ENCODE peak calls at places on chromosome 15, in five cellular contexts. Q, S, U, R and M are unnamed samples.

GRCh38 chr15:67039349-67040075 is 25.9 kb upstream of the SMAD3 start:
- DNase-seq in R (no peak), Q (no peak), U (no peak), S (no peak), M (no peak)

GRCh38 chr15:87227846-87228245 is 1028.7 kb downstream of the NTRK3 start:
- DNase-seq in Q (no peak), R (no peak), S (no peak), U (no peak), M (no peak)

GRCh38 chr15:36921484-36922091 is 178.8 kb downstream of the MEIS2 start:
- DNase-seq in U (no peak), R (no peak), Q (no peak), S (no peak), M (no peak)

GRCh38 chr15:55589297-55589696 is 1.2 kb upstream of the PYGO1 start:
- DNase-seq in Q (no peak), U (no peak), R (no peak), S (no peak), M (no peak)

GRCh38 chr15:61169904-61170695 is 59.0 kb downstream of the RORA start:
- DNase-seq in Q (no peak), S (no peak), U (no peak), R (no peak), M (no peak)

GRCh38 chr15:77975332-77976119 is 102.0 kb downstream of the TBC1D2B start:
- DNase-seq in Q (no peak), U (no peak), S (no peak), R (no peak), M (no peak)

GRCh38 chr15:35696767-35697231 is 150.8 kb upstream of the DPH6 start:
- DNase-seq in R (peak; percentile 91), U (no peak), Q (no peak), S (no peak), M (no peak)

GRCh38 chr15:60551781-60552161 is 72.8 kb upstream of the ICE2 start:
- DNase-seq in Q (no peak), S (no peak), U (no peak), R (no peak), M (no peak)

GRCh38 chr15:60966746-60967145 is 262.4 kb downstream of the RORA start:
- DNase-seq in U (no peak), S (no peak), R (no peak), Q (no peak), M (no peak)

GRCh38 chr15:45307230-45307924 is 55.3 kb downstream of the SLC28A2 start:
- DNase-seq in Q (peak; percentile 6), R (peak; percentile 11), S (no peak), U (no peak), M (no peak)

GRCh38 chr15:70632981-70633380 is 130.4 kb downstream of the UACA start:
- DNase-seq in U (no peak), R (no peak), Q (no peak), S (no peak), M (no peak)

GRCh38 chr15:78049691-78050440 is 27.6 kb downstream of the TBC1D2B start:
- DNase-seq in Q (no peak), U (no peak), S (peak; percentile 53), R (no peak), M (no peak)

GRCh38 chr15:98873441-98874218 is 134.0 kb downstream of the PGPEP1L start:
- DNase-seq in S (peak; percentile 61), U (no peak), Q (no peak), R (peak; percentile 78), M (no peak)

GRCh38 chr15:83709246-83709645 is 55.3 kb downstream of the ADAMTSL3 start:
- DNase-seq in U (no peak), R (peak; percentile 35), S (no peak), Q (no peak), M (no peak)

GRCh38 chr15:65611888-65612615 is 1.1 kb upstream of the INTS14 start:
- DNase-seq in S (no peak), U (no peak), Q (no peak), R (no peak), M (no peak)

GRCh38 chr15:35980719-35981118 is 434.8 kb upstream of the DPH6 start:
- DNase-seq in U (no peak), S (no peak), R (no peak), Q (no peak), M (no peak)

GRCh38 chr15:60913901-60914300 is 315.2 kb downstream of the RORA start:
- DNase-seq in R (no peak), U (no peak), S (no peak), Q (no peak), M (no peak)

GRCh38 chr15:46853600-46853999 is 863.7 kb upstream of the SEMA6D start:
- DNase-seq in Q (no peak), U (no peak), R (no peak), S (no peak), M (no peak)

GRCh38 chr15:87902772-87903388 is 353.7 kb downstream of the NTRK3 start:
- DNase-seq in Q (no peak), U (no peak), S (no peak), R (peak; percentile 1), M (no peak)

GRCh38 chr15:51135276-51135675 is 40.6 kb upstream of the TNFAIP8L3 start:
- DNase-seq in R (no peak), Q (no peak), S (no peak), U (no peak), M (no peak)

GRCh38 chr15:76341366-76342045 is 4.9 kb downstream of the ISL2 start:
- DNase-seq in R (no peak), U (no peak), Q (peak; percentile 4), S (no peak), M (no peak)

GRCh38 chr15:93071469-93071891 is 17.5 kb downstream of the RGMA start:
- DNase-seq in U (no peak), R (no peak), Q (no peak), S (no peak), M (no peak)

GRCh38 chr15:85440451-85440850 is 60.0 kb downstream of the AKAP13 start:
- DNase-seq in S (no peak), R (no peak), Q (no peak), U (no peak), M (no peak)

GRCh38 chr15:51089699-51090098 is 5.0 kb downstream of the TNFAIP8L3 start:
- DNase-seq in R (no peak), S (no peak), U (no peak), Q (no peak), M (no peak)

GRCh38 chr15:99305761-99306505 is 54.7 kb downstream of the LRRC28 start:
- DNase-seq in U (peak; percentile 56), Q (no peak), R (peak; percentile 57), S (peak; percentile 50), M (no peak)

GRCh38 chr15:85493258-85493657 is 112.9 kb downstream of the AKAP13 start:
- DNase-seq in Q (no peak), R (no peak), S (no peak), U (no peak), M (no peak)

GRCh38 chr15:60172147-60172546 is 168.0 kb downstream of the FOXB1 start:
- DNase-seq in S (no peak), R (no peak), U (no peak), Q (no peak), M (no peak)

GRCh38 chr15:35932541-35932940 is 386.6 kb upstream of the DPH6 start:
- DNase-seq in U (no peak), Q (no peak), R (peak; percentile 0), S (no peak), M (no peak)

GRCh38 chr15:22941179-22941578 is 39.0 kb downstream of the CYFIP1 start:
- DNase-seq in R (no peak), S (no peak), U (no peak), Q (no peak), M (no peak)

GRCh38 chr15:22936577-22937472 is 43.3 kb downstream of the CYFIP1 start:
- DNase-seq in R (no peak), U (no peak), S (no peak), Q (no peak), M (no peak)

GRCh38 chr15:22942306-22942855 is 37.8 kb downstream of the CYFIP1 start:
- DNase-seq in U (no peak), Q (no peak), R (no peak), S (no peak), M (no peak)

GRCh38 chr15:22939051-22939450 is 41.1 kb downstream of the CYFIP1 start:
- DNase-seq in R (no peak), U (no peak), Q (no peak), S (no peak), M (no peak)

GRCh38 chr15:22939652-22940061 is 40.5 kb downstream of the CYFIP1 start:
- DNase-seq in S (no peak), Q (no peak), U (no peak), R (no peak), M (no peak)
- H3K36me3 ChIP-seq in S (peaks cover 94% of the 10 kb centered on the region), Q (no peaks in the 10 kb centered on the region), U (peaks cover 96% of the 10 kb centered on the region), R (peaks cover 49% of the 10 kb centered on the region), M (no peaks in the 10 kb centered on the region)

GRCh38 chr15:33311312-33311971 is 675 bp downstream of the RYR3 start:
- DNase-seq in U (no peak), S (no peak), R (no peak), Q (no peak), M (no peak)
- H3K27ac ChIP-seq in U (peak overlapping the region; percentile 2), S (no peak overlapping the region), R (no peak overlapping the region), Q (no peak overlapping the region), M (no peak overlapping the region)

DNA sequence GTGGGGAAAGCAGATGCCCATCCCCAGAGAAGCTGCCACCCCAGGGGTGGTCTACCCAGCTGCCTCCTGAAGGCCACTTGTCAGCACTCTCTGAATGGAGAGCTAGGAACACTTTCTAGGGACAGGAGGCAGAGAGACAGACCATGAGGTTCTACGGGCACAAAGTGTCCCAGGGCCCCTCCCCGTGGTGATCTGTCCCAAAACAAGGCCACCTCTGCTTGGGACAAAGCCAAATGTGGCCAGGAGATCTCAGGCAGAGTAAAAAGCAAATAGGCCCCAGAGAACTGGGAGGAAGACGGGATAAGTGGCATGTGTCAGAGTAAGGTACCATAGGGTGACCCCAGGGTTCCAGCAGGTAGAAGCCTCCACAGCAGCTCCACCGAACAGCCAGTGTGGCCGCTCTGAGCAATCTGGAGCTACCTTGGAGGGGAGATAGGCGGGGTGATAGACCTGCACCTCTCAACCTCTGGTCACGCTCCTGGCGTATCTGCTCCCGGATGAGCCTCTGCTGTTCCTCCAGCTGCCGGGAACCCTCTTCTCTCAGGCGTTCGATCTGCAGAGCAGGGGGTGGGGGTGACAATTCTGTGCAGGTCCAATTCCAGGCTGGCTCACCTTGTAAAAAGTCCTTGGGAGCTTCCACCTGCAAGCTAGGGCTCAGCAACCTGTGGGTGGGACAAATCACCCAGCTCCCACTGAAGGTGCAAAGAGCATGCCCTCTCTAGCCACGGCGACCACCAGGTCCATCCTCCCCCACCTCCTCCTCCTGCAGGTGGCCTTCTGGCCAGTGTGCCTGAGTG is 6.2 kb downstream of the C15orf62 start:
- DNase-seq in R (no peak), S (peak; percentile 21), Q (no peak), U (no peak), M (no peak)
- H3K36me3 ChIP-seq in R (peaks cover 54% of the 10 kb centered on the region), S (peaks cover 90% of the 10 kb centered on the region), Q (peaks cover 26% of the 10 kb centered on the region), U (peaks cover 92% of the 10 kb centered on the region), M (peaks cover 10% of the 10 kb centered on the region)

DNA sequence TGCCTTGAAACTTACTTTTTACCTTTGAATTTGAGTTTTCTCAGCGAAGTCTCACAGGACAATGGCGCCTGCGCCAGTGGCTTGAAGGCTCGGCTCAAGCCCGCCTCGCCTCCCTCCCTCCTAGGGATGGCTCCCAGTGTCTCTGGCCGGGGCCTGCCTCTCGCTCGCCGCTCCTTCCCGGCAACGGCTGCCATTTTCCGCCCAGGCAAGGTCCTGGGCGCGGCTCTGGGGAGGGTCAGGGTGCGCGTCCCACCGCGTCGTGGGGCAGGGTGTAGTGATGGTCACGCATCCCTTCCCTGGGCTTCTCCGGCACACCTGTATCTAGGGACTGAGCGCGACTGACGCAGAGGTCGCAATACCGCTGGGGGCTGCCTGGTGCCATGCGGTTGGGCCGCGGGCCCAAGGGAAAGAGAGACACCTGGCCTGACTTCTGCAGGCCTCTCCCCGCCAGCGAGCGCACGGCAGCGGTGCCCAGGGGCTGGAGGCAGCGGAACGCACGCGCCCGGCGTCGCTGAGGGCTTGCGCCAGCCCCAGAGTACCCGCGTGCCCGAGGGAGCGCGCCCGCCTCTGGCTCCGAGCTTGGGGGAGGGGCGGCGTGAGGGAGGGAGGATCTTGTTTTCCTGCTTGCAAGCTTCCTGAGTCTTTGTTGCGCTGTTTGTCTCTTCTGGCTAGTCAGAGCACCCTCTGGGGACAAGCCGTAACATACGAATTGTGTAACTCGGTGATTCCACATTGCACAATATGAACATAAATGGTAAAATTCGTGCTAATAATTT is 20.7 kb upstream of the FEM1B start:
- DNase-seq in U (peak; percentile 79), R (peak; percentile 62), Q (peak; percentile 14), S (peak; percentile 93), M (peak; percentile 81)
- H3K27ac ChIP-seq in U (peak overlapping the region; percentile 79), R (peak overlapping the region; percentile 34), Q (no peak overlapping the region), S (peak overlapping the region; percentile 86), M (no peak overlapping the region)